ENCODE peak calls at places on chromosome 2, in ten cellular contexts. C is H4; H is activated CD4-positive, alpha-beta T cell treated with anti-CD3 and anti-CD28 coated beads, Interleukin-2, amount 50 U/mL, for 24 hours; X is HTR-8/SVneo; J is AG09309; K is MCF 10A; Y is MV-4-11; O is astrocyte of the spinal cord; W is NCI-H1417; S is iris pigment epithelial cell. Z is an unnamed sample.

GRCh38 chr2:150120271-150120950 is 367.1 kb downstream of the RND3 start:
- DNase-seq in C (no peak), H (no peak), X (no peak), J (no peak), K (no peak), Y (no peak), O (no peak), W (peak), S (no peak), Z (no peak)

GRCh38 chr2:112199188-112199587 is 55.7 kb downstream of the ZC3H8 start:
- DNase-seq in C (no peak), H (no peak), X (no peak), J (no peak), K (no peak), Y (peak), O (no peak), W (no peak), S (no peak), Z (no peak)

GRCh38 chr2:99572798-99573197 is 83.0 kb upstream of the REV1 start:
- DNase-seq in C (no peak), H (no peak), X (no peak), J (no peak), K (no peak), Y (no peak), O (no peak), W (no peak), S (no peak), Z (no peak)

GRCh38 chr2:233208382-233209116 is 42.9 kb upstream of the ATG16L1 start:
- DNase-seq in C (no peak), H (no peak), X (peak), J (no peak), K (peak), Y (no peak), O (no peak), W (no peak), S (peak), Z (peak)

GRCh38 chr2:182668671-182669070 is 47.4 kb upstream of the DNAJC10 start:
- DNase-seq in C (no peak), H (no peak), X (no peak), J (no peak), K (peak), Y (no peak), O (peak), W (peak), S (peak), Z (no peak)

GRCh38 chr2:180184506-180184905 is 177.4 kb upstream of the CWC22 start:
- DNase-seq in C (no peak), H (no peak), X (no peak), J (no peak), K (peak), Y (no peak), O (peak), W (no peak), S (peak), Z (no peak)

GRCh38 chr2:232483296-232483922 is 4.2 kb downstream of the ECEL1 start:
- DNase-seq in C (no peak), H (no peak), X (no peak), J (no peak), K (no peak), Y (no peak), O (no peak), W (no peak), S (no peak), Z (no peak)

GRCh38 chr2:86140969-86141392 is 34.9 kb downstream of the PTCD3 start:
- DNase-seq in C (no peak), H (no peak), X (no peak), J (no peak), K (no peak), Y (peak), O (no peak), W (no peak), S (no peak), Z (no peak)

GRCh38 chr2:180571559-180571958 is 408.8 kb upstream of the UBE2E3 start:
- DNase-seq in C (no peak), H (no peak), X (no peak), J (peak), K (no peak), Y (no peak), O (peak), W (no peak), S (peak), Z (no peak)

GRCh38 chr2:240445961-240446538 is 10.6 kb downstream of the GPC1 start:
- DNase-seq in C (no peak), H (no peak), X (no peak), J (no peak), K (no peak), Y (no peak), O (no peak), W (no peak), S (no peak), Z (no peak)